ENCODE peak calls at places on chromosomes 13 and 19, in five cellular contexts. V, C, S, M and J are unnamed samples.

GRCh38 chr13:39875583-39875982 is 220.1 kb downstream of the COG6 start:
- DNase-seq in S (no peak), V (no peak), M (no peak), C (no peak), J (no peak)

GRCh38 chr19:17114414-17114831 is 38.8 kb downstream of the MYO9B start:
- DNase-seq in S (no peak), V (no peak), M (no peak), C (no peak), J (no peak)

GRCh38 chr13:28559636-28560259 is 64.8 kb upstream of the FLT1 start:
- DNase-seq in S (no peak), M (no peak), C (no peak), V (no peak), J (no peak)

GRCh38 chr19:42253245-42254082 is 1.5 kb downstream of the ERF start:
- DNase-seq in V (peak; percentile 97), C (no peak), M (no peak), S (peak; percentile 76), J (no peak)

GRCh38 chr13:111485491-111486250 is 165.2 kb downstream of the TEX29 start:
- DNase-seq in S (no peak), M (no peak), C (peak; percentile 31), V (no peak), J (no peak)

GRCh38 chr13:73767747-73768315 is 366.4 kb downstream of the KLF12 start:
- DNase-seq in V (no peak), C (no peak), S (no peak), M (no peak), J (no peak)

GRCh38 chr19:18391509-18392075 is 5.6 kb downstream of the GDF15 start:
- DNase-seq in C (no peak), V (no peak), M (no peak), S (no peak), J (no peak)

GRCh38 chr13:79776538-79776937 is 295.6 kb downstream of the NDFIP2 start:
- DNase-seq in M (no peak), C (no peak), S (no peak), V (no peak), J (no peak)

GRCh38 chr19:13146763-13147563 is 3.2 kb downstream of the STX10 start:
- DNase-seq in V (no peak), C (no peak), M (no peak), S (peak; percentile 33), J (no peak)

GRCh38 chr13:50129923-50130685 is 114.9 kb downstream of the KCNRG start:
- DNase-seq in S (peak; percentile 53), V (peak; percentile 6), M (peak; percentile 63), C (no peak), J (no peak)

GRCh38 chr19:47109541-47110375 is 3.8 kb downstream of the ZC3H4 start:
- DNase-seq in S (no peak), C (no peak), M (no peak), V (no peak), J (no peak)

GRCh38 chr19:45646345-45646698 is 7.1 kb upstream of the EML2 start:
- DNase-seq in C (no peak), V (no peak), M (no peak), S (no peak), J (no peak)
- H3K4me3 ChIP-seq in C (peak overlapping the region; percentile 61), V (peak overlapping the region; percentile 48), M (no peak overlapping the region), S (peak overlapping the region; percentile 48), J (peak overlapping the region; percentile 66)

DNA sequence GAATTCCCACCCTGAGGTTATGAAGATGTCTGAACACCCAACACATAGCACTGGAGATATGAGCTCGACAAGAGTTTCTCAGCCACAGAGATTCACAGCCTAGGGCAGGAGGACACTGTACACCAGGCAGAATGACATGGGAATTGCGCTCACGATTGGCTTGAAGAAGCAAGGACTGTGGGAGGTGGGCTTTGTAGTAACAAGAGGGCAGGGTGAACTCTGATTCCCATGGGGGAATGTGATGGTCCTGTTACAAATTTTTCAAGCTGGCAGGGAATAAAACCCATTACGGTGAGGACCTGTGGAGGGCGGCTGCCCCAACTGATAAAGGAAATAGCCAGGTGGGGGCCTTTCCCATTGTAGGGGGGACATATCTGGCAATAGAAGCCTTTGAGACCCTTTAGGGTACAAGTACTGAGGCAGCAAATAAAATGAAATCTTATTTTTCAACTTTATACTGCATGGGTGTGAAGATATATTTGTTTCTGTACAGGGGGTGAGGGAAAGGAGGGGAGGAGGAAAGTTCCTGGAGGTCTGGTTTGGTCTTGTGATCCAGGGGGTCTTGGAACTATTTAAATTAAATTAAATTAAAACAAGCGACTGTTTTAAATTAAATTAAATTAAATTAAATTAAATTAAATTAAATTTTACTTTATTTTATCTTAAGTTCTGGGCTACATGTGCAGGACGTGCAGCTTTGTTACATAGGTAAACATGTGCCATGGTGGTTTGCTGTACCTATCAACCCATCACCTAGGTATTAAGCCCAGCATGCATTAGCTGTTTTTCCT is 7.0 kb downstream of the KLK3 start:
- DNase-seq in V (no peak), C (no peak), S (no peak), M (no peak), J (no peak)
- H3K27ac ChIP-seq in V (no peak overlapping the region), C (no peak overlapping the region), S (no peak overlapping the region), M (no peak overlapping the region), J (no peak overlapping the region)

GRCh38 chr19:49809155-49809986 is 3.7 kb downstream of the FUZ start:
- DNase-seq in V (peak; percentile 60), M (no peak), C (peak; percentile 75), S (peak; percentile 82), J (no peak)

GRCh38 chr19:49812997-49813861 is at the start of gene FUZ:
- DNase-seq in C (peak; percentile 97), M (peak; percentile 94), V (peak; percentile 100), S (peak; percentile 98), J (peak; percentile 85)

GRCh38 chr19:49809987-49810389 is 3.1 kb downstream of the FUZ start:
- DNase-seq in V (no peak), C (no peak), M (no peak), S (no peak), J (no peak)

GRCh38 chr19:49812452-49812996 is 568 bp downstream of the FUZ start:
- DNase-seq in V (no peak), S (peak; percentile 23), C (no peak), M (no peak), J (no peak)

GRCh38 chr19:49811328-49811727 is 1.8 kb downstream of the FUZ start:
- DNase-seq in C (no peak), S (no peak), V (no peak), M (no peak), J (no peak)
- TF ChIP-seq POLR2A in C (no peak), S (no peak), V (no peak), M (no peak), J (no peak)

GRCh38 chr19:58035863-58036262 is 2.0 kb downstream of the ZSCAN1 start:
- DNase-seq in C (no peak), S (no peak), V (no peak), M (no peak), J (no peak)
- H3K4me3 ChIP-seq in C (no peak overlapping the region), S (no peak overlapping the region), V (no peak overlapping the region), M (no peak overlapping the region), J (no peak overlapping the region)

DNA sequence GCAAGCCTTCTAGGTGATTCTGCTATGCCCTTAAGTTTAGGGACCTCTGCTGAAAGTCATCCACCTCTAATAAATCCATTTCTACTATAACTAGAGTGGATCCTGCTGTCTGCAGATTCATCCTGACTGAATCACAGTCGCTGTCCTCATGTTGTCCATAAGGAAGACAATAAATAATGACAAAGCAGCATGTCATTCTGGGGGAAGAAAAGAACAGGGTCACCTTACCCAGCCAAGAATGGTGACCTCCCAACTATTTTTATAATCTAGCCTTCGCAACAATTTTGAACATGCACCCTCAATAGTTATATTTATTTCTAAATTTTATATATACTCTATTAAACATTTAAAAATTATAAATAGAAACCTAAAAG is 45.0 kb upstream of the UBE2L5 start:
- DNase-seq in M (no peak), C (no peak), V (no peak), S (no peak), J (no peak)
- H3K27ac ChIP-seq in M (no peak overlapping the region), C (no peak overlapping the region), V (no peak overlapping the region), S (no peak overlapping the region), J (peak overlapping the region; percentile 61)

DNA sequence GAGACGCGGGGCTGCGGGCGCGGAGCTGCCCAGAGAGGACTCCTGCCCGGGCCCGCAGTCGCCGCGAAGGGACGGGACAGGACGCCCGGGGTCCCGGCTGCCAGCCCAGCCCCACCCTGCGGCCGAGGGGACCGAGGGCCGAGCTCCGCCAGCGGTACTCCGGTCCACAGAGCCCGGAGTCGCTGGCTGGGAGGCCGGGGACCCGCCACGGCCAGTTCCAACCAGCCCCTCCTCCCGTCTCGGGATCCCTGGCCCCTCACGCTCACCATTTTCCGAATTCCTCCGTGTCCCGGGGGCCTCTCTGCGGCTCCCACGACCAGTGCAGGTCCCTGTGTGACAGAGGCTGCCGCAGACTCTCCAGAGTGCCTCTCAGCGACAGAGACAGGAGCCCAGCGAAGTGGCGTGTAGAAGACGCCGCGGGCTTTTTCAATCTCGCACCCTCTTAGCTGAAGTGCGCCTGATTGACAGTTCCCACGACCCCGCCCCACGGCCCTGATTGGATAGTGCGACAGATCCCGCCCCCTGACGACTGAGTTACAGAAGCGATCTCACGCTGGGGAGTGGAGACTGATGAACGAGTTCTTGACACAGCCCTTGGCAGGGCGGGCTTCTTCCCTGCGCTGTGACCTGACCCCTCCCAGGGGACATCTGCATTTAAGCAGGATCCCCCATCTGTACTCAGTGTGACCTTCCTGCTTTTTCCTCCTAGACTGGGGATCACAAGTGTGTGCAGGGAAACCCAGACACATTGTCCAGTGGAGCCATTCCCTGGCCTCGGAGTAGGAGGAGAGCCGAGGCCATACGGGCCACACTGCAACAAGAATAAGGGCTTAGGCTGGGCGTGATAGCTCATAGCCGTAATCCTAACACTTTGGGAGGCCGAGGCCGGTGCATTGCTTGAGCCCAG is 44.0 kb downstream of the ZNF823 start:
- DNase-seq in M (peak; percentile 91), V (no peak), C (peak; percentile 98), S (peak; percentile 96), J (peak; percentile 46)
- TF ChIP-seq POLR2A in M (peak; percentile 68), V (no peak), C (no peak), S (no peak), J (peak; percentile 15)

GRCh38 chr19:7648265-7649014 is 11.5 kb downstream of the STXBP2 start:
- DNase-seq in C (no peak), M (no peak), V (no peak), S (no peak), J (no peak)

GRCh38 chr19:7654401-7654800 is 14.4 kb upstream of the RETN start:
- DNase-seq in V (no peak), S (no peak), M (no peak), C (no peak), J (no peak)

GRCh38 chr19:7650148-7650547 is 13.2 kb downstream of the STXBP2 start:
- DNase-seq in S (no peak), C (no peak), V (no peak), M (no peak), J (no peak)

GRCh38 chr19:7655581-7655980 is 13.3 kb upstream of the RETN start:
- DNase-seq in S (no peak), V (no peak), M (no peak), C (no peak), J (no peak)

DNA sequence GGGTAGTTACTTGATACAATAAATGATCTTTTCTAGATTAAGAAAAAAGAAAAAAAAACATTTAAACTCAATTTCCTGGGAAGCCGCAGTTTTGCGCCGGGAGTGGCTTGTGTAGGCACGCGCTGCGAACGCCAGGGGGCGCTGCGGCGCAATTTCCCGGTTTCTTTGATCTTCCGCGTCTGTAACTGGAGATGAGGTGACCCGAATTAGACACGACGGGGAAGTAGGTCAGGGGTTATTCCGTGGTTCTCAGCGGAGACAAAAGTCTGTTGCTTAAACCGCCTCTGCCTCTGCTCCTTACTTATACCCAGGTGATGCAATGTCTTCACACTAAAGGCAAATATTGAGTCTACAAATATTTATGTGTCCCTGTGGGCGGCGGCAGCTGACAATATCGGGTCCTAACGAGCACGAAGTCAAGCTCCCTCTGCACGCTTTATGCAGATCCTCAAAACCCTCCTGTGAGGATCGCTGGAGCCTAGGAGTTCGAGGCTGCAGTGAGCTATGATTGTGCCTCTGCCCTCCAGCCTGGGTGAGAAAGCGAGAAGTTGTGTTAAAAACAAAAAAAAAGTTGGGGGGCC is 15.2 kb downstream of the STXBP2 start:
- DNase-seq in C (peak; percentile 92), S (peak; percentile 81), V (peak; percentile 75), M (peak; percentile 42), J (peak; percentile 24)
- H3K4me3 ChIP-seq in C (peak overlapping the region; percentile 45), S (peak overlapping the region; percentile 42), V (peak overlapping the region; percentile 31), M (no peak overlapping the region), J (peak overlapping the region; percentile 19)